ENCODE peak calls at places on chromosome 19, in five cellular contexts. J is GDM1, O is caudate nucleus, D is NCI-H748 treated with DMSO at 0.1 percent for 48 hours, Z is AG09309. M is an unnamed sample.

GRCh38 chr19:35125746-35126623 is 8.9 kb downstream of the LGI4 start:
- DNase-seq in J (no peak), O (no peak), D (no peak), Z (no peak), M (no peak)

GRCh38 chr19:30482956-30483355 is 110.8 kb downstream of the ZNF536 start:
- DNase-seq in J (no peak), O (no peak), D (no peak), Z (no peak), M (no peak)

GRCh38 chr19:34213283-34213682 is 41.0 kb downstream of the LSM14A start:
- DNase-seq in J (no peak), O (no peak), D (no peak), Z (no peak), M (no peak)

GRCh38 chr19:43780706-43781525 is at the start of gene KCNN4:
- DNase-seq in J (peak; percentile 74), O (no peak), D (no peak), Z (peak; percentile 39), M (no peak)

GRCh38 chr19:715347-715746 is 6.6 kb downstream of the PALM start:
- DNase-seq in J (no peak), O (no peak), D (no peak), Z (no peak), M (no peak)

GRCh38 chr19:6045108-6045507 is 65.2 kb downstream of the RFX2 start:
- DNase-seq in J (no peak), O (no peak), D (no peak), Z (no peak), M (no peak)

GRCh38 chr19:52991484-52991883 is 22.2 kb upstream of the ERVV-1 start:
- DNase-seq in J (no peak), O (no peak), D (no peak), Z (peak; percentile 2), M (no peak)

GRCh38 chr19:16371540-16371986 is 46.9 kb downstream of the KLF2 start:
- DNase-seq in J (no peak), O (no peak), D (no peak), Z (no peak), M (no peak)

GRCh38 chr19:52603558-52604207 is 33.6 kb downstream of the ZNF701 start:
- DNase-seq in J (no peak), O (no peak), D (no peak), Z (peak; percentile 85), M (no peak)

GRCh38 chr19:13843104-13843921 is 33.6 kb upstream of the NANOS3 start:
- DNase-seq in J (no peak), O (no peak), D (no peak), Z (no peak), M (no peak)

GRCh38 chr19:48565090-48565489 is 13.1 kb downstream of the SULT2B1 start:
- DNase-seq in J (no peak), O (no peak), D (no peak), Z (no peak), M (no peak)

GRCh38 chr19:16594131-16594586 is 21.9 kb upstream of the SLC35E1 start:
- DNase-seq in J (peak; percentile 22), O (no peak), D (no peak), Z (no peak), M (no peak)

M was measured in NCI-H774.